ENCODE peak calls at places on chromosome 4, in ten cellular contexts. Y is OCI-LY7, O is lower lobe of right lung, C is mucosa of descending colon, Q is pancreas, H is brain microvascular endothelial cell, V is tibial nerve, E is transverse colon, A is SK-N-SH, I is right atrium auricular region. R is an unnamed sample. For H3K36me3, the result is how much of the 10 kb centered on the place peaks cover.

GRCh38 chr4:127975121-127975770 is 10.0 kb downstream of the ABHD18 start:
- DNase-seq in I (no peak), Y (no peak), A (no peak), V (no peak), C (no peak), E (no peak), H (no peak), O (no peak), Q (no peak), R (no peak)

GRCh38 chr4:40316782-40317635 is 18.1 kb upstream of the CHRNA9 start:
- DNase-seq in E (peak), A (peak), Y (peak), V (peak), Q (peak), H (peak), I (no peak), C (peak), O (no peak), R (peak)

GRCh38 chr4:147674073-147674472 is 9.9 kb downstream of the PRMT9 start:
- DNase-seq in C (no peak), I (no peak), H (no peak), O (no peak), E (no peak), V (no peak), Q (no peak), A (no peak), Y (no peak), R (no peak)

GRCh38 chr4:175330652-175331051 is 412.5 kb downstream of the ADAM29 start:
- DNase-seq in C (no peak), V (no peak), Y (no peak), O (no peak), E (no peak), H (peak), A (no peak), Q (no peak), I (no peak), R (no peak)

GRCh38 chr4:76276813-76277212 is 25.3 kb downstream of the FAM47E start:
- DNase-seq in E (no peak), O (no peak), H (no peak), Y (no peak), I (no peak), V (no peak), Q (no peak), A (no peak), C (no peak), R (no peak)

GRCh38 chr4:130563891-130564418 is 1468.0 kb downstream of the C4orf33 start:
- DNase-seq in O (no peak), Q (no peak), E (no peak), A (no peak), I (no peak), H (no peak), C (no peak), V (no peak), Y (no peak), R (no peak)

GRCh38 chr4:160238790-160239189 is 1135.9 kb downstream of the RAPGEF2 start:
- DNase-seq in O (no peak), H (no peak), Q (no peak), V (no peak), A (no peak), Y (no peak), C (no peak), I (no peak), E (no peak), R (no peak)

GRCh38 chr4:55635760-55636621 is at the start of gene NMU:
- DNase-seq in Q (peak), A (peak), C (peak), V (no peak), E (peak), I (no peak), O (peak), Y (no peak), H (no peak), R (peak)

GRCh38 chr4:38241541-38241940 is 281.3 kb downstream of the PTTG2 start:
- DNase-seq in E (no peak), A (no peak), Q (no peak), O (no peak), C (no peak), Y (no peak), H (no peak), I (no peak), V (no peak), R (no peak)

GRCh38 chr4:4803216-4803903 is 56.1 kb upstream of the MSX1 start:
- DNase-seq in Q (no peak), H (no peak), O (no peak), Y (no peak), I (no peak), E (no peak), A (no peak), V (no peak), C (no peak), R (no peak)

GRCh38 chr4:163810757-163811156 is 316.3 kb downstream of the TMA16 start:
- DNase-seq in H (no peak), I (no peak), V (no peak), Q (no peak), O (no peak), A (no peak), C (no peak), Y (no peak), E (no peak), R (no peak)

GRCh38 chr4:175424111-175424510 is 388.0 kb downstream of the GPM6A start:
- DNase-seq in C (no peak), I (no peak), A (no peak), V (no peak), O (no peak), Y (no peak), E (no peak), H (no peak), Q (no peak), R (no peak)

GRCh38 chr4:120540625-120541024 is 381.9 kb downstream of the PRDM5 start:
- DNase-seq in H (peak), C (no peak), O (no peak), E (no peak), A (no peak), Q (no peak), Y (no peak), I (no peak), V (no peak), R (no peak)

GRCh38 chr4:73902038-73902637 is 32.9 kb downstream of the CXCL1 start:
- DNase-seq in Y (no peak), E (no peak), C (no peak), H (no peak), Q (no peak), A (no peak), O (no peak), V (no peak), I (no peak), R (no peak)

GRCh38 chr4:24800273-24800880 is 5.0 kb downstream of the SOD3 start:
- DNase-seq in C (no peak), V (no peak), E (no peak), Y (no peak), H (no peak), A (peak), I (peak), O (peak), Q (no peak), R (no peak)

GRCh38 chr4:8559524-8560264 is 20.5 kb upstream of the GPR78 start:
- DNase-seq in Y (no peak), O (no peak), V (no peak), Q (no peak), A (no peak), I (no peak), C (no peak), E (no peak), H (no peak), R (no peak)
- H3K4me3 ChIP-seq in Y (no peak), O (no peak), V (no peak), Q (no peak), A (no peak), I (no peak), C (no peak), E (no peak), H (no peak), R (no peak)

DNA sequence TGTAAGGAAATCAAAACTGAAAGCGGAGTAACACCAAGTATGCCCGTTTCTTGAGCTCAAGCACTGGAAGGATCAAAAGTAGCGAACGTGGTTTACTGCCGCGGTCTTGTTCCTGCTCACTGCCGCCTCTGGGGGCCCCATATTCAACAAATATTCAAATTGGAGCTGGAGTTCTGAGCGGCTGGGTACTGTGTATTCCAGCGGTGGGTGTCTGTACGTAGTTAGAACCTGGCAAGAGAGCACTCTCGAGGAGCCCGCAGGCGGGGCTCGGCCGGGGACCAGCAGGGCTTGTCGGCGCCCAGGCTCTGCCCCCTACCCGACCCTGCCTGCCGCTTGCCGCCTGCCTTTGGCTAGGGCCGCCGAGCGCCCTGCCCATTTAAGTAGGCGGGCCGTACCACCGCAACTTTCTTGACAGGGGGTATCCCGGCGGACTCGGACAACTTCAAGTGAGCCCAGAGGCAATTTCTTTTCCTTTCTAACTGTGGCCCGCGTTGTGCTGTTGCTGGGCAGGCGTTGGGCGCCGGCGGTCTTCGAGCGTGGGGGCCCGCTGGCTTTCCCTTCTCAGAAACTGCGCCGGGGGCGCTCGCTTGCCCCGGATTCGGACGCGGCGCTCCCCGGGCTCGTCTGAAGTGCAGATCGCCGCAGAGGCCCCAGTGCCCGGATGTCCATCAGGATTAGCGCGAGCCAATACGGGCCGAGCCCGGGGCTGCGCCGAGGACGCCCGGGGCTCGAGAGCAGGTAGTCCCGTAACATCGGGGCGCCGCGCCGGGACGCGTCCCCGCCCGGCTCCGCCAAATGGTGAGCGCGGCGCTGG is 71.9 kb downstream of the AFF1 start:
- DNase-seq in Q (peak), H (peak), C (peak), A (peak), V (peak), O (peak), I (peak), Y (peak), E (peak), R (peak)
- TF ChIP-seq CTCF in Q (no peak), H (peak), C (peak), A (peak), V (no peak), O (peak), I (peak), Y (peak), E (peak), R (no peak)

GRCh38 chr4:2825740-2826139 is 17.9 kb upstream of the ADD1 start:
- DNase-seq in V (no peak), Y (no peak), I (no peak), A (no peak), O (peak), E (no peak), C (no peak), Q (no peak), H (no peak), R (no peak)
- H3K36me3 ChIP-seq in V (under half), Y (under half), I (half or more), A (under half), O (half or more), E (under half), C (under half), Q (under half), H (half or more), R (under half)

DNA sequence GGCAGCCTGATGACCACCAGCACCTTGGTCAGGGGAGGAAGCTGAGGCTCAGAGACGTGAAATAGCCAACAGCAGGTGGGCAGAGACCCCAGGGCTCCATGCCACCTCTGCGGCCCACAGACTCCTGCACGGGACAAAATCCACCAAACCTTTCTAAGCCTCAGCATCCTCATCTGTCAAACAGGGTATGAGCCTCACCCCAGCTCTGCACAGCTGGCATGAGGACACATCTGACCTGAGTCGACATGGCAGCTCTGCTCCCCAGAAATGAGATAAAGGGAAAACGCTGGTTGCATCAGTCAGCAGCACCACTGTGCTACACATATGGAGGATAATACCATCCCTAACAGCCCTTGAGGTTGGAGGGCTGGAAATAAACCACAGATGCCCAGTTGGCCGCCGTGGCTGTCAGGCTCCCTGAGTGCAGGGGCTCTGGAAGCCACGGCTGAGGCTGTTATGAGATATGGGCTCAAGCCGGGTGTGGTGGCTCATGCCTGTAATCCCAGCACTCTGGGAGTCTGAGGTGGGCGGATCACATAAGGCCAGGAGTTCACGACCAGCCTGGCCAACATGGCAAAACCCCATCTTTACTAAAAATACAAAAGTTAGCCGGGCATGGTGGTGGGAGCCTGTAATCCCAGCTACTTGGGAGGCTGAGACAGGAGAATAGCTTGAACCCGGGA is 25.0 kb downstream of the C4orf50 start:
- DNase-seq in Q (no peak), Y (no peak), O (no peak), I (no peak), A (no peak), C (no peak), E (no peak), V (no peak), H (no peak), R (no peak)
- H3K4me3 ChIP-seq in Q (no peak), Y (no peak), O (no peak), I (no peak), A (no peak), C (no peak), E (no peak), V (no peak), H (no peak), R (no peak)

DNA sequence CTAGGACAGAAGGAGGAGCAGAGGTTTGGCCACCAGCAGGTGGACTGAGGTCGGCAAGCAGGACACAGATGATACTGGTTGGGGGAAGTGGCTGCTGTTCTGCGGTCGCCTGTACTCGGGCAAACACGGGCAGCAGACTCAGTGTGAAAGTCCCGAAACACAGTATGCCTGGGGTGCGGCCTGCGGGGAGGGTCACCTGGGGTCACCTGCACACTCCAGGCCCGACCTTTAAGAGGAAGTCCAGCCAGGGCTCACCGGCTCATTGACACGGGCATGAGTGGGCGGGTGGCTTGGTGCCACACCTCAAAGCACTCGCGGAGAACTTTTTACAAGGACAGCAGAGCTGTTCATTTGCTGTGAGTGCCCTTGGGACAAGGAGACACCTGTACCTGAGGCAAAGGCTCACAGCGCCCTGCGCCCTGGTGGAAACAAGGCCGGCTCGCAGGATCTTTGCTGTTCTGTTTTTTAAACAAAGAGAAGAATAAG is 71.5 kb upstream of the MXD4 start:
- DNase-seq in Q (no peak), Y (no peak), O (peak), I (peak), C (peak), V (no peak), H (no peak), A (peak), E (peak), R (no peak)
- TF ChIP-seq CTCF in Q (no peak), Y (no peak), O (no peak), I (no peak), C (no peak), V (no peak), H (no peak), A (no peak), E (peak), R (no peak)

GRCh38 chr4:144674711-144675110 is 28.8 kb downstream of the HHIP start:
- DNase-seq in Y (no peak), V (no peak), O (no peak), C (no peak), A (no peak), H (no peak), Q (no peak), E (no peak), I (no peak), R (no peak)
- H3K36me3 ChIP-seq in Y (under half), V (under half), O (under half), C (under half), A (under half), H (under half), Q (under half), E (under half), I (under half), R (under half)

DNA sequence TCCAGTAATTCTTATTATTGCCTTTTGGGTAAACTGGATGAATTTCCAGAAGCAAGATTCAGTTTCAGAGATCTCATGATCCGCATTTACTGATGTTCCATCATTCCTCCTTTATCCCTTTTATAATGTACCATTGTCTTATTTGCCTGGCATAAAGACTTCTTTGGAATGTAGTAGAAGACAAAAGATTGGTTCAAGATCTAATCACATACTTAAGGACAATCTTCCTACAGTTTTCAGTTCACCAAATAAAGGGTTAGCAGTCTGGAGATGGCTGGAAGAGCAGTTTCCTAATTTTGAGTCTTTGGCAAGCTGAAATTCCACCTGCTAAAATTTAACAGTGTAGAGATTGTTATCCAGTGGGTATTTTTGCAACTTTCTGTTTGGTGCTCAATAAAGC is 30.9 kb upstream of the HAND2 start:
- DNase-seq in O (no peak), I (no peak), E (no peak), V (no peak), Y (no peak), Q (no peak), A (no peak), H (no peak), C (no peak), R (no peak)
- H3K4me3 ChIP-seq in O (no peak), I (no peak), E (no peak), V (no peak), Y (no peak), Q (no peak), A (no peak), H (no peak), C (no peak), R (no peak)

GRCh38 chr4:139301821-139302611 is at the start of gene NDUFC1:
- DNase-seq in Q (peak), Y (peak), H (peak), O (peak), E (peak), I (peak), A (peak), C (peak), V (peak), R (peak)
- TF ChIP-seq CTCF in Q (no peak), Y (peak), H (peak), O (peak), E (peak), I (no peak), A (peak), C (no peak), V (no peak), R (peak)

GRCh38 chr4:53431052-53431451 is 53.6 kb downstream of the FIP1L1 start:
- DNase-seq in H (no peak), V (no peak), Y (no peak), C (no peak), E (no peak), A (no peak), I (no peak), Q (no peak), O (no peak), R (no peak)
- H3K36me3 ChIP-seq in H (under half), V (under half), Y (half or more), C (under half), E (under half), A (half or more), I (under half), Q (under half), O (half or more), R (under half)

DNA sequence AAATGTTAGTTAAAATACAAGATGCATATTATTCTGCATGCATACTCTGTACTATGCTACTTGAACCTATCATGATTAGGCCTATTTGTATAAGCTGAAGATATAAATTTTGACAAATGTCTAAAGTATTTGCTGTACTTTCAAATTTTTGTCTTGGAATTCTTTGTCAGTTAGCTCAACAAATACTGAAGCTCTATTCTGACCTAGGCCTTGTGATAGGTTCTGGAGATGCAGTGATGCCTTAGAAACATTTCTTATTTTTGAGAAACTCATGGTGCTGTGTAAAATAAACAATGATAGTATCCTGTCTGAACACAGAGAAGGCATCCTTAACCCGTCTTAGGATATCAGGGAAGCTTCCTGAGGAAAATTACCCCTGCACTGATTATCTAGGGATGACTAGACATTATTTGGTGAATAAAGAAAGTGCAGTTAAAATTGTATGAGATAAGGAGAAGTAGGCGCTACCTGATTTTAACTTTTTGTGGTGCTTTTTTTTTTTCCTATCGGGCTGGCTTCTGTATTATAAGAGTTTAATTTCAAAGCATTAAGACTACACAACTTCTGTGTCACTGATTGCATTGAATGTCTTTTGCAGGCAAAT is 43.4 kb downstream of the MOB1B start:
- DNase-seq in Y (no peak), Q (no peak), H (peak), A (no peak), O (no peak), I (no peak), C (no peak), E (no peak), V (no peak), R (no peak)
- H3K4me3 ChIP-seq in Y (no peak), Q (no peak), H (no peak), A (no peak), O (no peak), I (no peak), C (no peak), E (no peak), V (no peak), R (no peak)

R was measured in CD8-positive, alpha-beta T cell.